ENCODE peak calls at places on chromosomes 12 and 14, in seven cellular contexts. C, T, M, G, W, L and X are unnamed samples.

GRCh38 chr12:20421338-20421890 is 53.1 kb downstream of the PDE3A start:
- DNase-seq in W (no peak), G (no peak), M (no peak), T (no peak), L (no peak), C (no peak), X (peak)

GRCh38 chr12:107449891-107450290 is 235.7 kb upstream of the PWP1 start:
- DNase-seq in L (no peak), M (no peak), T (no peak), G (no peak), C (no peak), W (no peak), X (no peak)

GRCh38 chr12:94973202-94973601 is 30.3 kb downstream of the NDUFA12 start:
- DNase-seq in W (no peak), T (no peak), G (no peak), L (no peak), C (no peak), M (no peak), X (no peak)

GRCh38 chr14:58941666-58942065 is 246.8 kb upstream of the DAAM1 start:
- DNase-seq in C (no peak), W (no peak), M (no peak), T (no peak), L (no peak), G (no peak), X (no peak)

GRCh38 chr12:64900540-64900939 is 76.1 kb downstream of the TBC1D30 start:
- DNase-seq in T (no peak), G (no peak), M (no peak), W (no peak), C (no peak), L (no peak), X (no peak)

GRCh38 chr12:3076730-3077571 is at the start of gene TSPAN9:
- DNase-seq in T (peak), M (peak), C (peak), G (peak), L (peak), W (peak), X (peak)

GRCh38 chr12:20212658-20213387 is 155.5 kb upstream of the PDE3A start:
- DNase-seq in C (peak), W (peak), M (peak), T (no peak), L (peak), G (no peak), X (no peak)

GRCh38 chr12:100987552-100988277 is 193.1 kb downstream of the ANO4 start:
- DNase-seq in W (peak), T (no peak), L (peak), M (peak), G (no peak), C (no peak), X (peak)

GRCh38 chr12:65248656-65249633 is 29.5 kb upstream of the MSRB3 start:
- DNase-seq in L (peak), M (no peak), W (no peak), C (no peak), G (no peak), T (no peak), X (no peak)

GRCh38 chr14:79516009-79516408 is 695.3 kb downstream of the DIO2 start:
- DNase-seq in M (no peak), G (no peak), T (no peak), W (no peak), L (no peak), C (no peak), X (no peak)

GRCh38 chr12:4960030-4960429 is 50.3 kb downstream of the KCNA1 start:
- DNase-seq in G (peak), M (no peak), T (no peak), W (no peak), C (no peak), L (no peak), X (no peak)

GRCh38 chr12:110704750-110705149 is 15.8 kb upstream of the HVCN1 start:
- DNase-seq in M (peak), L (no peak), T (no peak), C (no peak), W (no peak), G (no peak), X (no peak)
- TF ChIP-seq CTCF in M (no peak), L (no peak), T (no peak), C (no peak), W (peak), G (no peak), X (peak)

GRCh38 chr14:99753225-99754140 is 39.7 kb upstream of the EML1 start:
- DNase-seq in G (no peak), M (no peak), L (no peak), T (no peak), C (peak), W (no peak), X (no peak)
- TF ChIP-seq CTCF in G (no peak), M (no peak), L (no peak), T (no peak), C (no peak), W (no peak), X (no peak)

DNA sequence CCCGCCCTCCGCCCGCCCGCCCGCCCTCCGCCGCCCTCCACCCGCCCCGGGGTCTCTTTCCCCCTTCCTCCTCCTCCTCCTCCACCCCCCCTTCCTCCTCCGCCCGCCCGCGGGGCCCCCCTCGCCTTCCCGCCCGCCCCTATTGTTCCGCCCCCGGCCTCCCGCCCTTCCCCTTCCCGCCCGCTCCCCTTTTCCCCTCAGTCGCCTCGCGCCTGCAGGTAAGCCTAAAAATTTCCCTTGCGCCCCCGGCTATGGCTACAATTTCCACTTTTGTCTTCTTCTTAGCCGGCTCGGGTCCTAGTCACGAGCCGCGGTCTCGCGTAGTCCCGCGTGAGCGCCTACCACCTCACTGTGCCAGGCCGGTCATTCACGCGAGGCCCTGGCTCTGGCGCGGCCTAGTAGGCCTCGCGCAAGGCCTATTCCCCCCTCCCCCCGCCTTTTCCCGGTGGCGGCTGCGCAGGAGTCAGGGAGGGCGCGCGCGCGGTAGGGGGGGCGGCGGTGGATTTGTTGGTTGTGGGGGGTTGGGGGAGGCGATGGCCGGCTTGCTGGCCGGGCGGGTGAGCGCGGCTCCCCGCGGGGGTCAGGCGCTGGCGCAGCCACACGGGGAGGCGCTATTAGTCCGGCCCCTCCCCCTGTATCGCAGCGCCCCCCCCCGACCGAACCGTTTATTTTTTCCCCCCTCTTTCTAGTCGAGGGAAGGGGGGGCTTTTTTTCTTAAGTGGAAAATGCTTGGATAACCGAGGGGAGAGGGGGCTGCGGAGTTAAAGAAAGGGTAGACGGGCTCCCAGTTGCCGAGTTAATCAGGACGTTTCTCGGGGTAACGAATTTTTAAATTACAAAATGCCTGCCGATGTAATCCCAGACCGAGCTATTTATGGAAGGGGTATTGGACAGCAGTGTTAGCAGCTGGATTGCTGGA is 516 bp downstream of the PCBP2 start:
- DNase-seq in T (peak), W (peak), C (peak), M (peak), L (peak), G (peak), X (peak)
- TF ChIP-seq CTCF in T (no peak), W (no peak), C (peak), M (no peak), L (peak), G (peak), X (peak)

GRCh38 chr12:127595506-127595905 is 671.5 kb upstream of the TMEM132C start:
- DNase-seq in G (no peak), L (no peak), T (no peak), W (no peak), C (no peak), M (no peak), X (no peak)
- TF ChIP-seq CTCF in G (no peak), L (no peak), T (no peak), W (no peak), C (no peak), M (no peak), X (no peak)

GRCh38 chr14:70087380-70087697 is 101.4 kb downstream of the SLC8A3 start:
- DNase-seq in M (no peak), C (no peak), W (no peak), T (no peak), G (no peak), L (no peak), X (no peak)

GRCh38 chr14:70084226-70084625 is 104.5 kb downstream of the SLC8A3 start:
- DNase-seq in G (no peak), W (no peak), T (no peak), C (no peak), M (no peak), L (no peak), X (no peak)

DNA sequence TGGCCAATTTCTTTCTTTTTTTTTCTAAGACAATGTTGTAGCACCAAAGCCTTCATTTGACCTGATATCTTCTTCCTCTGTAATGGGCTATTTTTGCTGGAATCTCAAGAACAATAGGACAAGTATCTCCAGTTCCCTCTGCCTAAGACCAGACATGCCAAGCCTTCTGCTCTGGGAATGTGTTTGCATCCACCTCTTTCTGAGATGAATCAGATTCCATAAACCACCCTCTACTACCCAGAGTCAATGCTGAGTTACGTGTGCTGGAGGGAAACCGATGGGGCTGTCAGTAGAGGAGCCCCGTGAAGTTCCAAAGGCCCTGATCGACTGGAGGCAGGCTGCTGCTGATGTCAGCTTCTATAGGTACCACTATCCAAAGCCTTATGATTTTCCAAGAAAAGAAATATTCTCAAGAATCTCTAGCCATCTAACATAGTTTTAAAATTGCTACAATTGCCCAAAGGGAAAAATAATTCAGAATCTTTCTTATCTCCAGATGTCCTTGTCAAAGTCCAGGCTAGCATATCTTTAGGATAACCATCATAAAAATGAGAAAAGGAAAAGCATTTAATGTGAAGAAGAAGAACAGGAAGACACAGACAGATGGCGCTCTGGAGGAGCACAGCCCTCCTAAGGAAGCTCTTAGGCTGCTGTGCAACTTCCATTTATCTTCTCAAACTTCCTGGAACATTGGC is 101.9 kb downstream of the SLC8A3 start:
- DNase-seq in M (peak), G (no peak), T (no peak), C (no peak), L (peak), W (peak), X (peak)
- TF ChIP-seq CTCF in M (no peak), G (peak), T (no peak), C (peak), L (peak), W (peak), X (peak)

GRCh38 chr14:77406718-77407117 is 16.6 kb downstream of the NOXRED1 start:
- DNase-seq in G (no peak), T (no peak), W (no peak), C (no peak), L (no peak), M (no peak), X (no peak)
- TF ChIP-seq CTCF in G (no peak), T (no peak), W (no peak), C (no peak), L (no peak), M (no peak), X (no peak)

GRCh38 chr14:102593841-102594170 is 1.4 kb downstream of the RCOR1 start:
- DNase-seq in M (no peak), T (no peak), L (no peak), W (no peak), G (no peak), C (no peak), X (peak)
- TF ChIP-seq CTCF in M (no peak), T (no peak), L (no peak), W (no peak), G (no peak), C (no peak), X (no peak)